ENCODE peak calls at places on chromosomes 11 and 22, in five cellular contexts. E, I, P, Q and R are unnamed samples.

GRCh38 chr11:9072790-9073189 is 18.6 kb downstream of the SCUBE2 start:
- DNase-seq in E (no peak), I (no peak), P (no peak), Q (no peak), R (no peak)

GRCh38 chr22:25072406-25072805 is 119.9 kb downstream of the KIAA1671 start:
- DNase-seq in E (no peak), I (no peak), P (no peak), Q (no peak), R (no peak)

GRCh38 chr11:69200331-69201047 is 44.8 kb downstream of the SMIM38 start:
- DNase-seq in E (no peak), I (no peak), P (no peak), Q (no peak), R (peak; percentile 29)

GRCh38 chr22:27677895-27678458 is 123.6 kb downstream of the MN1 start:
- DNase-seq in E (no peak), I (no peak), P (no peak), Q (no peak), R (no peak)

GRCh38 chr11:95076416-95076815 is 9.7 kb downstream of the SRSF8 start:
- DNase-seq in E (no peak), I (no peak), P (peak; percentile 75), Q (no peak), R (no peak)

GRCh38 chr11:6320411-6321207 is at the start of gene CAVIN3:
- DNase-seq in E (no peak), I (no peak), P (peak; percentile 85), Q (no peak), R (peak; percentile 96)

GRCh38 chr11:119144825-119145476 is 3.9 kb upstream of the ABCG4 start:
- DNase-seq in E (no peak), I (no peak), P (peak; percentile 68), Q (no peak), R (peak; percentile 92)

GRCh38 chr11:78768947-78769346 is 194.3 kb upstream of the NARS2 start:
- DNase-seq in E (no peak), I (no peak), P (peak; percentile 66), Q (no peak), R (no peak)